ENCODE peak calls at places on chromosomes 3 and 15, in eight cellular contexts. M is tibial artery, K is glutamatergic neuron, Y is cardiac fibroblast, X is WERI-Rb-1, F is adrenal gland, Q is Panc1, E is endothelial cell. R is an unnamed sample.

GRCh38 chr15:90184786-90185704 is 16.1 kb upstream of the SEMA4B start:
- DNase-seq in M (peak; percentile 89), K (peak; percentile 72), Y (peak; percentile 64), X (peak; percentile 84), F (peak; percentile 76), Q (no peak), E (peak; percentile 26), R (peak; percentile 63)

GRCh38 chr15:40323239-40323952 is at the start of gene INAFM2:
- DNase-seq in M (peak; percentile 97), K (peak; percentile 95), Y (peak; percentile 93), X (peak; percentile 96), F (peak; percentile 81), Q (no peak), E (peak; percentile 95), R (peak; percentile 85)

GRCh38 chr3:27166888-27167287 is 202.3 kb downstream of the NEK10 start:
- DNase-seq in M (peak; percentile 65), K (no peak), Y (peak; percentile 81), X (no peak), F (no peak), Q (no peak), E (no peak), R (no peak)

GRCh38 chr3:123642182-123642956 is 57.5 kb upstream of the HACD2 start:
- DNase-seq in M (peak; percentile 90), K (peak; percentile 79), Y (peak; percentile 97), X (peak; percentile 86), F (peak; percentile 85), Q (peak; percentile 77), E (peak; percentile 77), R (peak; percentile 38)

GRCh38 chr3:119600732-119601131 is 3.0 kb downstream of the PLA1A start:
- DNase-seq in M (no peak), K (peak; percentile 39), Y (no peak), X (peak; percentile 78), F (peak; percentile 70), Q (peak; percentile 20), E (peak; percentile 7), R (no peak)

GRCh38 chr15:77040673-77041072 is 30.2 kb downstream of the TSPAN3 start:
- DNase-seq in M (no peak), K (no peak), Y (peak; percentile 84), X (no peak), F (no peak), Q (no peak), E (no peak), R (no peak)

GRCh38 chr3:17137321-17137826 is 252.6 kb downstream of the PLCL2 start:
- DNase-seq in M (peak; percentile 42), K (no peak), Y (no peak), X (no peak), F (no peak), Q (no peak), E (no peak), R (no peak)

GRCh38 chr3:57805674-57806073 is 49.6 kb downstream of the SLMAP start:
- DNase-seq in M (no peak), K (no peak), Y (peak; percentile 93), X (no peak), F (peak; percentile 39), Q (peak; percentile 91), E (no peak), R (no peak)

GRCh38 chr3:157226173-157226847 is 66.4 kb upstream of the CCNL1 start:
- DNase-seq in M (no peak), K (no peak), Y (peak; percentile 63), X (no peak), F (no peak), Q (no peak), E (no peak), R (no peak)

GRCh38 chr3:48279926-48280325 is 39.0 kb downstream of the ZNF589 start:
- DNase-seq in M (no peak), K (no peak), Y (peak; percentile 9), X (no peak), F (no peak), Q (no peak), E (no peak), R (no peak)

GRCh38 chr3:112736386-112736785 is 95.4 kb upstream of the CCDC80 start:
- DNase-seq in M (no peak), K (no peak), Y (no peak), X (no peak), F (no peak), Q (no peak), E (no peak), R (no peak)

GRCh38 chr15:65660927-65661326 is 39.2 kb downstream of the SLC24A1 start:
- DNase-seq in M (no peak), K (no peak), Y (peak; percentile 76), X (no peak), F (no peak), Q (no peak), E (no peak), R (no peak)

GRCh38 chr3:8745619-8746370 is 12.2 kb downstream of the CAV3 start:
- DNase-seq in M (peak; percentile 58), K (no peak), Y (no peak), X (no peak), F (no peak), Q (no peak), E (no peak), R (no peak)

GRCh38 chr3:8739757-8740508 is 6.3 kb downstream of the CAV3 start:
- DNase-seq in M (no peak), K (no peak), Y (peak; percentile 79), X (no peak), F (no peak), Q (peak; percentile 72), E (no peak), R (no peak)

GRCh38 chr3:8741581-8742355 is 8.2 kb downstream of the CAV3 start:
- DNase-seq in M (no peak), K (no peak), Y (peak; percentile 79), X (peak; percentile 50), F (peak; percentile 54), Q (peak; percentile 28), E (no peak), R (no peak)

GRCh38 chr3:8743911-8744310 is 10.3 kb downstream of the CAV3 start:
- DNase-seq in M (peak; percentile 7), K (no peak), Y (no peak), X (no peak), F (no peak), Q (no peak), E (no peak), R (no peak)

DNA sequence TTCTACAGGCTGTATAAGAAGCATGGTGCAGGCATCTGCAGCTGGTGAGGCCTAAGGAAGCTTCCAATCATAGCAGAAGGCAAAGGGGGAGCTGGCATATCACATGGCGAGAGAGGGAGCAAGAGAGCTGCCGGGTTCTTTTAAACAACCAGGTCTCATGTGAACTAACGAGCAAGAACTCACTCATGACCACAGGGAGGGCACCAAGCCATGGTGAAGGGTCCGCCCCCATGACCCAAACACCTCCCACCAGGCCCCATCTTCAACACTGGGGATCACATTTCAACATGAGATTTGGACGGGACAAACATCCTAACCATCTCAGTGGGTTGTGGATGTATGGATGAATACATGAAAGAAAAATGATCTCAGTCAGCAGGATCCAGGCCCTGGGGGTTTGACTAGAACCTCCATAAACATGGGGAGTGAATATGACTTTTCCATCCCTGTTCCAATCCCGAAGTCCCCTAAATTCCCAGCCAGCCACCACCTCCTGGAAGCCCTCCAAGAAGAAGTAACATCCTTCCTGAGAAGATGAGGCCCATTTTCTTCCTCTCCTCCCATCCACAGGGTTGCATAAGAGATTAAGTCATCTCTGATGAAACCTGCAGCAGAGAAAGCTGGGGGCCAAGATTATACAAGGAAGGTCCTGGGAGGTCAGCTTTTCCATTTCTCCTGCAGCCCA is 9.5 kb downstream of the CAV3 start:
- DNase-seq in M (peak; percentile 13), K (no peak), Y (peak; percentile 65), X (no peak), F (no peak), Q (no peak), E (no peak), R (no peak)
- TF ChIP-seq CTCF in M (no peak), K (no peak), Y (no peak), X (no peak), F (no peak), Q (no peak), E (no peak), R (no peak)

DNA sequence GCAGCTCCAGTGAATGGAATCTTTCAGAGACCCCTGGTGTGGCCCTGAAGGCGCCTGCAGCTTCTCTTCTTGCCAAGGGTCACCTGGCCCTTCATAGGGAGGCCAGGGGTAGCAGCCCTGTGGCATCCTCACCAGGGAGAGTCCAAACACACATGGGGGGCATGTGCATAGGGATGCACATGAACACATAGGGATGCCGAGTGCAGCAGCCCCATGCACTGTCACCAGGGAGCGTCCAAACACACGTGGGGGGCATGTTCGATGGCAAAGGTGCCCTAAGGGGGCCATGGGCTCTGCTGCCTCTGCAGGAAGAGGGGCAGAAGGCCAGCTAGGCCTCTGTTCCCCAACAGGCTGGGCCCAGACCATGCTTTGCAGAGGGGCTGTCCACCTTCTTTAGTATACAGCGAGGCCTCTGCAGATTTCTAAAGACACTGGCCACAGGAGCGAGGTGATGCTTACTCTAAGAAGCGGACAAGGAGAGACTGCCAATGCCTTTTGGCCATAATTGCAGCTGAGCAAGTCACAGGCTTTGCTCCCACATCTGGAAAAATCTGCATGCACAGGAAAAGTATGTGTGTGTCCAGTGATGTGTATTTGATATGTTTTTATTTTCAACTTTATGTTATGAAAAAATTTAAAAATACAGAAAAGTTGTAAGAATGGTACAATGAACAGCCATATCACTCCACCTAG is 20.9 kb downstream of the ANAPC13 start:
- DNase-seq in M (no peak), K (no peak), Y (no peak), X (no peak), F (no peak), Q (no peak), E (no peak), R (no peak)
- TF ChIP-seq CTCF in M (no peak), K (no peak), Y (no peak), X (no peak), F (no peak), Q (no peak), E (no peak), R (no peak)

DNA sequence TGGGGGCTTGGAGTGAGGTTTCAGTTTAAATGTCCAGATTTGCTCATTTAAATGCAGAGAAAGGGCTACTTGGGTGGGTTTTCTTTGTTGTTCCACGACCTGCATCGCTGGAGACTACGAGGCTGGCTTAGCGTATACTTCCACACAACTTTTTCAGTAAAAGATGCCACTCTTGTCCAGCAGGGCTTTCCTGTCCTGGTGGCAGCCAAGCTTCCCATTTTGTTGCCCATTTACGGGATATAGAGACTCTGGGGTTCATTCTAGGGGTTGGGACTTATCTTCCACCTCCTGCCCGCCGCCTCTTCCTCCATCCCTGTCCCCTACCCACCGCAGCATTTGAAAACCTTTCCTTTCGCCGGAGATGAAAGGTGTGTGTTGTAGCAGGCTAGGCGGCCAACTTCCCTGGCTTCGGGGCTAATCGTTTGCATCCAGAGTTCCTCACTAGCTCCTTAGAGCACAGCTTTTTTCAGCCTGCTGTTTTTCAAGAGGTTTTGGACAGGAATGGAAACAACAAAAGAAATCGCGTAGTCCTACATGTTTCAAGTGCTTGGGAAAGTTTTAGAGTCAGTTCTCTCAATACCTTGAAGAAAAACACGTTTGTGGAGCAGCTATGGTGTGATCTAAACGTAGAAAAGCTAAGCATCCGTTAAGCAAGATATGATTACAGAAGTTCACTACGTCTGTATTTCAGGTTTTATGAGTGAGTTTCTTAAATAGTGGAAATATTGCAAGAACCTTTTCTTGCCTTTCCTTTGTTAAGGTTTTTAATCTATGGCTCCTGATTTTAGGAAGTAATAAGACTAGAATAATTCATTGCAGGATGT is 843 bp downstream of the CHRNA5 start:
- DNase-seq in M (no peak), K (peak; percentile 20), Y (peak; percentile 15), X (no peak), F (no peak), Q (peak; percentile 33), E (no peak), R (no peak)
- TF ChIP-seq CTCF in M (peak; percentile 4), K (peak; percentile 11), Y (peak; percentile 8), X (no peak), F (peak; percentile 25), Q (no peak), E (no peak), R (peak; percentile 32)

GRCh38 chr3:46966811-46967210 is 9.7 kb downstream of the CCDC12 start:
- DNase-seq in M (no peak), K (no peak), Y (no peak), X (no peak), F (no peak), Q (no peak), E (no peak), R (no peak)
- TF ChIP-seq CTCF in M (no peak), K (no peak), Y (no peak), X (peak; percentile 5), F (no peak), Q (no peak), E (no peak), R (no peak)